ENCODE peak calls at places on chromosomes 7 and 10, in six cellular contexts. I is GM13976, X is tibial nerve, G is H9, P is Calu3, M is GM12865. T is an unnamed sample.

GRCh38 chr10:13505040-13505680 is 23.7 kb downstream of the BEND7 start:
- DNase-seq in P (no peak), G (no peak), I (no peak), M (no peak), X (no peak), T (no peak)

GRCh38 chr7:22231806-22232205 is 125.1 kb downstream of the RAPGEF5 start:
- DNase-seq in G (no peak), X (no peak), I (no peak), P (peak; percentile 32), M (no peak), T (no peak)

GRCh38 chr10:71205468-71205867 is 6.9 kb upstream of the UNC5B start:
- DNase-seq in G (no peak), P (no peak), M (no peak), I (no peak), X (no peak), T (no peak)

GRCh38 chr7:127888411-127888810 is 142.8 kb downstream of the LRRC4 start:
- DNase-seq in G (no peak), I (no peak), X (no peak), M (no peak), P (no peak), T (no peak)

GRCh38 chr10:72009430-72010081 is 45.4 kb downstream of the CHST3 start:
- DNase-seq in I (no peak), G (no peak), X (peak; percentile 76), M (no peak), P (no peak), T (peak; percentile 60)

GRCh38 chr10:123375097-123375496 is 220.9 kb downstream of the BUB3 start:
- DNase-seq in I (no peak), P (no peak), M (no peak), G (no peak), X (no peak), T (no peak)

GRCh38 chr7:150830957-150831356 is 21.4 kb upstream of the AOC1 start:
- DNase-seq in G (no peak), X (no peak), I (no peak), M (no peak), P (no peak), T (no peak)

GRCh38 chr7:93327006-93327633 is 95.0 kb downstream of the VPS50 start:
- DNase-seq in G (no peak), M (no peak), P (peak; percentile 17), I (no peak), X (no peak), T (no peak)

GRCh38 chr10:70981171-70981836 is 92.9 kb upstream of the PCBD1 start:
- DNase-seq in P (no peak), G (no peak), X (no peak), I (no peak), M (no peak), T (no peak)

GRCh38 chr10:13563481-13564445 is 23.0 kb upstream of the PRPF18 start:
- DNase-seq in I (no peak), P (no peak), G (no peak), X (no peak), M (no peak), T (no peak)

GRCh38 chr7:87413951-87414381 is 61.5 kb downstream of the ABCB4 start:
- DNase-seq in G (no peak), P (no peak), I (no peak), M (no peak), X (no peak), T (no peak)

GRCh38 chr10:30022590-30022989 is 36.8 kb downstream of the JCAD start:
- DNase-seq in X (no peak), G (no peak), P (no peak), I (no peak), M (no peak), T (no peak)

GRCh38 chr7:40541336-40541735 is 406.5 kb downstream of the SUGCT start:
- DNase-seq in M (no peak), I (no peak), X (no peak), G (no peak), P (no peak), T (no peak)

GRCh38 chr7:66076459-66077329 is 1.1 kb downstream of the ASL start:
- DNase-seq in P (peak; percentile 12), M (no peak), G (no peak), X (no peak), I (peak; percentile 33), T (no peak)

GRCh38 chr10:36766921-36767320 is 358.5 kb upstream of the ANKRD30A start:
- DNase-seq in M (no peak), P (no peak), G (no peak), I (no peak), X (no peak), T (no peak)

GRCh38 chr10:115665549-115665948 is 572.4 kb downstream of the ATRNL1 start:
- DNase-seq in I (no peak), G (no peak), P (no peak), X (no peak), M (no peak), T (no peak)

GRCh38 chr7:151895695-151896485 is 19.0 kb upstream of the PRKAG2 start:
- DNase-seq in I (no peak), X (no peak), G (no peak), P (no peak), M (no peak), T (no peak)
- TF ChIP-seq CTCF in I (no peak), X (no peak), G (no peak), P (no peak), M (no peak), T (no peak)

DNA sequence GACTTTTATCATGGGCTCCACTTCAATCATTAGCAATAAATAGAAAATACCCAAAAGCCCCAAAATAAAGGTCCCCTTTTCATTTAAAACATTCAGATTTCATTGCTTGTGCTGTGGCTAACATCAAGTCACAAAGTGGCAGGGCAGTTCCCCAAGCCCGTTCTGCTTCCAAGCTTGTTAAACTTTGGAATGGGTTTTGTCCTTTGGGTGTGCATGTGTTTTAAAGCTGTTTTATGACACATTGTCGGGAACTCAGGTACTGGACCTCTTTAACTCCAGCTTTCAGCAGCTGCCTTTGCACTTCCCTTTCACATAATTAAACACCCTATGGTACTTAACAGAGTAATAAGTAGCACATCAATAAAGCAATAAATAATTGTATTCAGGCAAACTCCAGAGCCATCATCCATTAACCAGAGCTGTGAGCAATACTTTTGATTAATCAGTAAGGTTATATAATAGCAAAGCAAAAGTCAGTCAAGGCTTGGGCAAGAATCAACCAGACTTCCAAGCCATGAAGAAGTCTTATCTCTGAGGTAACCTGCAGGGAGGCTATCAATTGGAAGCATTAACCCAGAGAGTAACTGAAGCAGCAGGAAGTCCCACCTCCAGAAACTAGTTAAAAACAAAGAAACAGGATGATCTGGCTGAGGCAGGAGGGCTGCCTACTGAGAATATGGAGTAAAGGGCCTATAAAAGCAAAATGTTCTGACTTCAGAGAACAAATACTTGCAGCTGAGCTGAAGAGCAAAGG is 56.1 kb upstream of the ARID5B start:
- DNase-seq in G (no peak), X (no peak), I (no peak), M (no peak), P (no peak), T (no peak)
- TF ChIP-seq CTCF in G (no peak), X (no peak), I (no peak), M (no peak), P (no peak), T (no peak)

GRCh38 chr10:10930979-10931743 is 86.5 kb upstream of the CELF2 start:
- DNase-seq in X (no peak), G (no peak), M (no peak), I (no peak), P (no peak), T (no peak)
- TF ChIP-seq CTCF in X (no peak), G (peak; percentile 62), M (no peak), I (no peak), P (no peak), T (no peak)

GRCh38 chr10:131911451-131911850 is 10.6 kb downstream of the PPP2R2D start:
- DNase-seq in I (no peak), X (no peak), P (no peak), M (no peak), G (no peak), T (no peak)
- TF ChIP-seq CTCF in I (no peak), X (no peak), P (no peak), M (no peak), G (no peak), T (no peak)

DNA sequence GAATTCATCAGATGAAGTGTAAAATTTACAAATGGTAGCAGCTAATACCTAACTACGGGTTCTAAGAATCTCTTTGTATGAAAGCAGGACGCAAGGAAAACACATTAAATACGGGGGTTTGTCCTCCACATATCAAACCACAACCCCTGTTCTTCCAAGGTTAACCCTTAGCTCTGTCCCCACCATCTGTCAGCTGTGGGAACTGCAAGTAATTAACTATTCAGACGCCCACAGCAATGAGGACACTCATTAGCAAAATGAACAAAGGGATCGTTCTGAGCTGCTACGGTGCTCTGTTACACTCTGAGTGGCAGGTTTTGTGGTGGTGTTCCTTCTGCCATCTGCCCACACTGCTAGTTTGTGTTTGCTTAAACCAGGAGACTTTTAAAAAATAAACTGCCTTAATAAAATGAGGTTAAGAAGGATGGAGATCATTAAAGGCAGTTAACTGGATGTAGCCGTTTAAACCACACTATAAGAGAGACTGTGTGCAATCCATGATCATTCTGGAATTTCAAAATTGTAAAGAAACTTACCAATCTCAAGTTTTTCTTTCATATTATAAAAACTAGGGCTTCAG is 51.4 kb downstream of the C10orf67 start:
- DNase-seq in I (peak; percentile 52), M (peak; percentile 47), G (peak; percentile 67), X (no peak), P (peak; percentile 68), T (no peak)
- TF ChIP-seq CTCF in I (peak; percentile 31), M (peak; percentile 73), G (peak; percentile 81), X (no peak), P (peak; percentile 70), T (no peak)

DNA sequence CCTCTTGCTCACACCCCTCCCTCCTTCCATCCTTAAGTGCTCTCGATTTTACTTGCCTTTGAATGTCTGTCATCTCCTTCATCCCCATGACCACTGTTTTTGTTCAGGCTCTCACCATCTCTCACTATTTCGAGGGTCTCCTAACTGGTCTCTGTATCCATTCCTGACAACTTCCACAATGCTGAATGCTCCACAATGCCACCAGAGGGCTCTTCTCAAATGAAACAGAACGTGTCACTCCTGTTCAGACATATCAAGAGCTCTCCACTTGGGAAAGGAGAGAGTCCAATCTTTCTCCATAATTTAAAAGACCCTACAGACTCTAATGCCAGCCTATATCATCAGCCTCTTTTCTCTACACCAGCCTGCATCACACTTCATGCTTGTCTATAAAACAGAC is 9.0 kb upstream of the SLC13A1 start:
- DNase-seq in G (no peak), I (no peak), M (no peak), P (no peak), X (no peak), T (no peak)
- TF ChIP-seq CTCF in G (peak; percentile 56), I (peak; percentile 23), M (peak; percentile 20), P (peak; percentile 45), X (no peak), T (no peak)

DNA sequence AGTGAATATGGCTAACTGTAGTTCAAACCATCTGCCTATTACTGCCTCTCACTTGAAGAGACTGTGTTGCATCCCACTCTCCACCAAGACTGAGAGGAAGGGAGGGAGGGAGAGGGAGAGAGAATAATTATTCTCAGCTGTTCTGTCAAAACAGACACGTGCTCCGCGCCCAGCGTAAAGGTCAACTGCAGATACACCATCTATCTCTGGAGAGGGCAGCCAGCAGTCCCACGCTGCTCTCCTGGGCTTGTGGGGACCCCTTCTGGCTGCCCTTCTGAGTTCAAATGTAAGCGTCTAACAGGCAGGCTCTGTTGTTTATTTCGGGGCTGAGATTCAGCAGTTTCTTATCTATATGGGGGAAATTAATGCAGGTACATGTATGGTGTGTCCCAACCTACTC is 625.5 kb upstream of the GALNT17 start:
- DNase-seq in M (peak; percentile 23), I (no peak), X (no peak), P (no peak), G (peak; percentile 68), T (no peak)
- TF ChIP-seq CTCF in M (peak; percentile 25), I (no peak), X (no peak), P (no peak), G (peak; percentile 77), T (no peak)

GRCh38 chr10:116737582-116738358 is 4.6 kb downstream of the HSPA12A start:
- DNase-seq in M (no peak), G (peak; percentile 61), X (no peak), P (no peak), I (no peak), T (no peak)
- TF ChIP-seq CTCF in M (no peak), G (peak; percentile 61), X (no peak), P (no peak), I (no peak), T (no peak)